ENCODE peak calls at places on chromosomes 2 and 18, in five cellular contexts. F is heart right ventricle, H is cardiac muscle cell, P is vagina, Y is pancreas. A is an unnamed sample. For H3K27me3, the result is how much of the 10 kb centered on the place peaks cover.

GRCh38 chr2:215684448-215685217 is 248.8 kb upstream of the FN1 start:
- DNase-seq in F (no peak), H (no peak), P (no peak), Y (no peak), A (no peak)

GRCh38 chr2:144032566-144032965 is 487.4 kb downstream of the ZEB2 start:
- DNase-seq in F (no peak), H (no peak), P (no peak), Y (no peak), A (no peak)

GRCh38 chr18:24514439-24514838 is 54.0 kb downstream of the HRH4 start:
- DNase-seq in F (no peak), H (no peak), P (no peak), Y (no peak), A (no peak)

GRCh38 chr2:134218414-134218813 is 35.5 kb upstream of the MGAT5 start:
- DNase-seq in F (no peak), H (no peak), P (no peak), Y (no peak), A (no peak)

GRCh38 chr2:108106746-108107145 is 120.4 kb downstream of the SLC5A7 start:
- DNase-seq in F (no peak), H (no peak), P (no peak), Y (no peak), A (no peak)

GRCh38 chr2:106582431-106583143 is 95.4 kb downstream of the CD8B2 start:
- DNase-seq in F (peak), H (peak), P (no peak), Y (peak), A (no peak)

GRCh38 chr2:230877737-230878598 is 13.2 kb downstream of the ITM2C start:
- DNase-seq in F (no peak), H (no peak), P (no peak), Y (no peak), A (no peak)

GRCh38 chr2:134253804-134254203 is at the start of gene MGAT5:
- DNase-seq in F (no peak), H (no peak), P (no peak), Y (peak), A (no peak)

GRCh38 chr18:14097761-14098160 is 34.5 kb downstream of the ZNF519 start:
- DNase-seq in F (no peak), H (no peak), P (no peak), Y (no peak), A (no peak)

GRCh38 chr2:54228945-54229344 is 27.1 kb downstream of the TSPYL6 start:
- DNase-seq in F (no peak), H (no peak), P (no peak), Y (no peak), A (no peak)

GRCh38 chr2:149466635-149467034 is 120.9 kb downstream of the MMADHC start:
- DNase-seq in F (no peak), H (no peak), P (no peak), Y (no peak), A (no peak)

GRCh38 chr2:30194421-30194820 is 36.9 kb upstream of the LBH start:
- DNase-seq in F (no peak), H (no peak), P (no peak), Y (no peak), A (no peak)

GRCh38 chr2:186691231-186691630 is 2.6 kb upstream of the FAM171B start:
- DNase-seq in F (no peak), H (no peak), P (no peak), Y (no peak), A (no peak)

GRCh38 chr2:25362564-25363145 is 20.9 kb upstream of the DNMT3A start:
- DNase-seq in F (no peak), H (no peak), P (no peak), Y (no peak), A (peak)

GRCh38 chr18:56248613-56249235 is 389.7 kb downstream of the TXNL1 start:
- DNase-seq in F (no peak), H (no peak), P (no peak), Y (no peak), A (peak)

GRCh38 chr2:180033993-180034894 is 27.1 kb upstream of the CWC22 start:
- DNase-seq in F (no peak), H (peak), P (no peak), Y (no peak), A (no peak)
- H3K4me3 ChIP-seq in F (no peak), H (no peak), P (no peak), Y (no peak), A (no peak)

GRCh38 chr2:65116645-65117044 is 13.3 kb downstream of the RAB1A start:
- DNase-seq in F (no peak), H (no peak), P (no peak), Y (no peak), A (no peak)
- TF ChIP-seq CTCF in F (no peak), H (no peak), P (no peak), Y (no peak), A (no peak)

DNA sequence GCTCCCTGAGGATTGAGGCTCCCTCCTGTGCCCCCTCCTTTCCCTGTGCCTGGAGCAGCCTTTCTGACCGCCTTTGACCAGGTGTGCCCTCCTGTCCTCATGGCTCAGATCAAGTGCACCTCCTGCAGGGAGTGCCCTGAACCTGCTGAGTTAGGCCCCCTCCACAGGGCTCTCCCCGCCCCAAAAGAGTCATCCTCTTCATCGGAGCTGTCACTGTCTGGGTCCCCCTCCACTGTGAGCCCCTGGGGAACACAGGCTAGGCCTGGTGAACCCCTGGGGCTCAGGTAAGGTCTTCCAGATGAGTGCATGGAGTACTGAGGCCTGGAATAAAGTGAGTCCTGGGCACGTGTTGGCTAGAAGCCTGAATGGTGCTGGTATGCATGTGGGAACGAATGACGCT is 173.5 kb downstream of the INHBB start:
- DNase-seq in F (no peak), H (no peak), P (no peak), Y (no peak), A (no peak)
- H3K27me3 ChIP-seq in F (under half), H (under half), P (under half), Y (under half), A (under half)

GRCh38 chr2:205193829-205194228 is 488.5 kb upstream of the NRP2 start:
- DNase-seq in F (no peak), H (no peak), P (no peak), Y (no peak), A (no peak)

GRCh38 chr2:205193121-205193520 is 489.2 kb upstream of the NRP2 start:
- DNase-seq in F (no peak), H (no peak), P (no peak), Y (no peak), A (no peak)

GRCh38 chr2:205198130-205198505 is 484.2 kb upstream of the NRP2 start:
- DNase-seq in F (peak), H (no peak), P (no peak), Y (no peak), A (no peak)

GRCh38 chr2:205199451-205199850 is 482.9 kb upstream of the NRP2 start:
- DNase-seq in F (no peak), H (no peak), P (no peak), Y (no peak), A (no peak)

GRCh38 chr2:205197468-205198129 is 484.7 kb upstream of the NRP2 start:
- DNase-seq in F (peak), H (no peak), P (no peak), Y (no peak), A (no peak)
- H3K4me3 ChIP-seq in F (no peak), H (no peak), P (no peak), Y (no peak), A (no peak)

GRCh38 chr2:128169933-128170709 is 79.1 kb downstream of the UGGT1 start:
- DNase-seq in F (no peak), H (no peak), P (no peak), Y (no peak), A (no peak)

GRCh38 chr2:128169094-128169493 is 78.1 kb downstream of the UGGT1 start:
- DNase-seq in F (no peak), H (no peak), P (no peak), Y (no peak), A (no peak)

GRCh38 chr2:128169497-128169896 is 78.5 kb downstream of the UGGT1 start:
- DNase-seq in F (no peak), H (no peak), P (no peak), Y (no peak), A (no peak)

GRCh38 chr2:128170776-128171175 is 79.8 kb downstream of the UGGT1 start:
- DNase-seq in F (no peak), H (no peak), P (no peak), Y (no peak), A (no peak)

DNA sequence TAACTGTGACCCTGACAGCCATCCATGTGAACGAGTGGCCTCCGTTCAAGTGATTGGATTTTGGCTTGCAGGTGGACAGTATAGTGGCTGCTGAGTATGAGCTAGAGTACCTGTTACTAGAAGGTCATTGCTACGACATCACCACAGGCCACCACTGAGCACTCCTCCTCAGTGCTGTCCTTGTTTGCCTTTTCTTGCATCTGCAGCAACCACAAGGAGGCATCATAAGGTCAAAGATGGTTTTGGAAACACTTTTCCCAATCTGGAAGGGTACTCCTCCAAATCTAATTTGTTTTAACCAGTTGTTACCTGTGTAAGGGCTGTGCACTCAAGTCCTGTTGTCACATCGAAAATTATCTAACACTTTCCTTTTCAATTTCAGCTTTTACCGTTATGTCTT is 81.2 kb downstream of the UGGT1 start:
- DNase-seq in F (no peak), H (no peak), P (no peak), Y (no peak), A (no peak)
- TF ChIP-seq CTCF in F (no peak), H (peak), P (no peak), Y (no peak), A (no peak)

GRCh38 chr2:72927066-72927465 is 9.7 kb downstream of the EMX1 start:
- DNase-seq in F (no peak), H (no peak), P (no peak), Y (no peak), A (no peak)
- H3K27me3 ChIP-seq in F (half or more), H (half or more), P (under half), Y (under half), A (under half)

DNA sequence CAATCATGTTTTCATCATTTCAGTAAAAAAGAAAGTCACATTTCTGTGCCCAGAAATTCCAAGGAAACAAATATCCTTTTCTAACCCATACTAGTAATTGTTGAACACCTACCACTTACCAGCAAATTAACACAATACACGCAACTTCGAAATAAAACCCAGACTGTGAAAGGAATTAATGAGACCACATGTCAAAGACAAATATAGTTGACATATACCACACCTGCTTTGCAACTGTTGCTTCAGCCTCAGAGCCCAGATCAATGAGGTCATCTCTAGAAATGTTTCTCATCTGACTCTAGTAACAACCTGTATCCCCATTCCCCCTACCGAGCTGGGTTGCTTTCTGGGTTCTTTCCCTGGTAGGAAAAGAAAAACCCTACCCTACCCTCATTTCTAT is 52.6 kb downstream of the TRIP12 start:
- DNase-seq in F (no peak), H (no peak), P (no peak), Y (no peak), A (peak)
- H3K4me3 ChIP-seq in F (no peak), H (no peak), P (no peak), Y (no peak), A (no peak)

GRCh38 chr2:119234021-119235019 is 10.7 kb downstream of the STEAP3 start:
- DNase-seq in F (no peak), H (peak), P (no peak), Y (no peak), A (no peak)
- TF ChIP-seq CTCF in F (no peak), H (peak), P (no peak), Y (no peak), A (peak)

GRCh38 chr2:161245671-161246070 is 62.6 kb upstream of the PSMD14 start:
- DNase-seq in F (no peak), H (no peak), P (no peak), Y (no peak), A (no peak)
- H3K27me3 ChIP-seq in F (under half), H (under half), P (under half), Y (under half), A (under half)

DNA sequence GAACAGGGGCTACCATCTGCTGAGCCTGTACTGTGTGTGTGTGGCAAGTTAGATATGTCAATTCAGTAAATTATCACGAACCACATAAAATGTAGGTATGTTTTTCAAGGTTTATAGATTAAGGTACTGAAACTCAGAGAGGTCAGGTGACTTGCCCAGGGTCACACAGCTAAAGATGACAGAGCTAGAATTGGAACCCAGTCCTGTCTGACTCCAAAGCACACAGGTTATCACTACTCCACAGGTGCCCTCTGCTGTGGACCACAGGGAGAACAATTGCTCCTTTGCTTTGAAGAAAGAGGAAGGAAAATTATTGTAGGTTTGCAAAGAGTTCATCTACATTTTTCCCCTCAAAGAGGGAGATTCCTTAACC is 229.7 kb upstream of the AGAP1 start:
- DNase-seq in F (no peak), H (no peak), P (no peak), Y (no peak), A (no peak)
- H3K4me3 ChIP-seq in F (no peak), H (no peak), P (no peak), Y (no peak), A (no peak)